ENCODE peak calls at places on chromosomes 6 and 20, in five cellular contexts. D, P, Q, R and L are unnamed samples.
A peak's percentile ranks its signal among the peaks of the same experiment; 100 is the strongest.

GRCh38 chr20:62918137-62918536 is 8.2 kb downstream of the DIDO1 start:
- DNase-seq in D (no peak), Q (no peak), R (no peak), P (no peak), L (no peak)

GRCh38 chr6:163579880-163580295 is 165.4 kb downstream of the QKI start:
- DNase-seq in D (no peak), P (no peak), Q (no peak), R (no peak), L (no peak)

GRCh38 chr6:2970753-2971419 is 481 bp downstream of the SERPINB6 start:
- DNase-seq in D (peak; percentile 70), Q (no peak), R (peak; percentile 16), P (peak; percentile 66), L (peak; percentile 68)

GRCh38 chr20:36435799-36436541 is 105.3 kb upstream of the MYL9 start:
- DNase-seq in P (peak; percentile 84), Q (no peak), R (no peak), D (peak; percentile 72), L (peak; percentile 92)

GRCh38 chr6:95321106-95321505 is 256.2 kb upstream of the MANEA start:
- DNase-seq in Q (no peak), R (no peak), P (no peak), D (no peak), L (no peak)

GRCh38 chr6:109978174-109979032 is at the start of gene GPR6:
- DNase-seq in R (no peak), Q (no peak), P (no peak), D (no peak), L (peak; percentile 46)

GRCh38 chr20:63961664-63962425 is 5.6 kb upstream of the UCKL1 start:
- DNase-seq in P (no peak), D (no peak), Q (no peak), R (no peak), L (no peak)

GRCh38 chr6:87487555-87487954 is 14.8 kb downstream of the SLC35A1 start:
- DNase-seq in D (no peak), P (no peak), R (no peak), Q (peak; percentile 24), L (no peak)

GRCh38 chr6:122126894-122127293 is 272.6 kb upstream of the HSF2 start:
- DNase-seq in D (no peak), Q (no peak), R (no peak), P (no peak), L (no peak)

GRCh38 chr20:44022464-44022863 is 107.8 kb downstream of the TOX2 start:
- DNase-seq in D (no peak), R (no peak), P (no peak), Q (no peak), L (no peak)

GRCh38 chr6:291697-292505 is at the start of gene DUSP22:
- DNase-seq in Q (peak; percentile 41), D (peak; percentile 82), P (peak; percentile 95), R (no peak), L (peak; percentile 89)

GRCh38 chr6:118565317-118565960 is 17.3 kb downstream of the PLN start:
- DNase-seq in R (no peak), Q (no peak), D (no peak), P (no peak), L (no peak)

GRCh38 chr20:50095476-50096078 is 17.4 kb downstream of the UBE2V1 start:
- DNase-seq in P (no peak), Q (no peak), D (no peak), R (no peak), L (no peak)

GRCh38 chr6:150004101-150004782 is 21.1 kb downstream of the RAET1L start:
- DNase-seq in P (no peak), Q (no peak), D (no peak), R (no peak), L (no peak)

GRCh38 chr6:4672772-4673171 is 103.4 kb upstream of the CDYL start:
- DNase-seq in Q (no peak), D (no peak), R (no peak), P (no peak), L (peak; percentile 3)

GRCh38 chr6:154521412-154521811 is 10.9 kb upstream of the CNKSR3 start:
- DNase-seq in R (no peak), Q (no peak), P (no peak), D (no peak), L (no peak)

GRCh38 chr6:69232506-69233194 is 564.2 kb downstream of the LMBRD1 start:
- DNase-seq in R (no peak), P (peak; percentile 66), Q (peak; percentile 18), D (peak; percentile 21), L (peak; percentile 57)

GRCh38 chr6:51678905-51679620 is 408.4 kb downstream of the PKHD1 start:
- DNase-seq in R (no peak), Q (no peak), P (no peak), D (no peak), L (no peak)

GRCh38 chr20:57662313-57663240 is 42.4 kb upstream of the ZBP1 start:
- DNase-seq in R (no peak), Q (no peak), D (peak; percentile 15), P (peak; percentile 45), L (peak; percentile 12)

GRCh38 chr6:104682722-104683643 is 176.7 kb downstream of the HACE1 start:
- DNase-seq in Q (peak; percentile 20), R (no peak), P (peak; percentile 71), D (no peak), L (peak; percentile 45)

GRCh38 chr20:52172392-52173047 is 19.1 kb downstream of the ZFP64 start:
- DNase-seq in D (no peak), R (no peak), Q (no peak), P (no peak), L (no peak)

GRCh38 chr6:3419624-3420272 is 37.1 kb downstream of the SLC22A23 start:
- DNase-seq in R (no peak), P (no peak), D (no peak), Q (no peak), L (no peak)

GRCh38 chr20:4472906-4473305 is 248.8 kb upstream of the PRND start:
- DNase-seq in R (no peak), D (no peak), Q (no peak), P (no peak), L (no peak)

GRCh38 chr6:38141716-38142115 is 322.2 kb downstream of the ZFAND3 start:
- DNase-seq in P (no peak), R (no peak), D (no peak), Q (no peak), L (no peak)

DNA sequence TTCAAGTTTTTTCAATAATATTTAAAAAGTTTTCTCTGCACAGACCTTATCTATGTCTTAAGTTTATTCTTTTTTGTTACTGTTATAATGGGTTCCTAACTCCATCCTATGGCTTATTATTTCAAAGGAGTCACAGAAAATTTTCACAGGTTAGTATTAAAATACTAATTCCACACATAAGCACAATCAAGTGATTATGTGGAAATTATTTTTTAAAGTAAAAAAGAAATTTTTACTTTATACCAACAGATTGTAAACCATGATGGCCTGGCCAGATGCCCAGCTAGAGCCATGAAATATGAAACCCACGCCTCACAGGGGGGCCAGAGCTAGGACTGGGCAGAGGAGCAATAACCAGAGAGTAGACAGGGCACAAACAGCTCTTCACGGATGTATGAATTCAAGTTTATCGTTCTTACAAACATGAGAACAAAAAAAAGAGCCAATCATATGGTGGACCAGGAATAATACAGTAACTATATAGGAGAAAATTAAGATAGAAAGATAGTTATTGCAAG is 34.0 kb downstream of the NUDT3 start:
- DNase-seq in R (no peak), Q (no peak), D (no peak), P (no peak), L (no peak)
- H3K27ac ChIP-seq in R (no peak overlapping the region), Q (no peak overlapping the region), D (no peak overlapping the region), P (no peak overlapping the region), L (no peak overlapping the region)

GRCh38 chr20:11810316-11811130 is 107.2 kb upstream of the BTBD3 start:
- DNase-seq in D (no peak), R (no peak), Q (peak; percentile 61), P (no peak), L (no peak)

GRCh38 chr20:11814276-11814675 is 103.4 kb upstream of the BTBD3 start:
- DNase-seq in P (no peak), D (no peak), R (no peak), Q (peak; percentile 53), L (no peak)

GRCh38 chr20:11813106-11813890 is 104.4 kb upstream of the BTBD3 start:
- DNase-seq in P (no peak), Q (no peak), R (no peak), D (no peak), L (no peak)
- H3K27ac ChIP-seq in P (no peak overlapping the region), Q (peak overlapping the region; percentile 65), R (no peak overlapping the region), D (no peak overlapping the region), L (no peak overlapping the region)

GRCh38 chr20:60065741-60066437 is 107.7 kb downstream of the CDH26 start:
- DNase-seq in P (no peak), Q (no peak), D (no peak), R (no peak), L (no peak)

GRCh38 chr20:60064554-60064953 is 106.3 kb downstream of the CDH26 start:
- DNase-seq in R (no peak), D (no peak), Q (no peak), P (no peak), L (no peak)

GRCh38 chr20:60062431-60063336 is 104.5 kb downstream of the CDH26 start:
- DNase-seq in Q (no peak), D (peak; percentile 31), R (no peak), P (no peak), L (no peak)

GRCh38 chr20:60066438-60066823 is 108.2 kb downstream of the CDH26 start:
- DNase-seq in Q (no peak), R (no peak), D (no peak), P (no peak), L (no peak)

GRCh38 chr20:60063739-60064138 is 105.5 kb downstream of the CDH26 start:
- DNase-seq in R (no peak), Q (no peak), P (no peak), D (no peak), L (no peak)
- H3K27ac ChIP-seq in R (no peak overlapping the region), Q (no peak overlapping the region), P (no peak overlapping the region), D (peak overlapping the region; percentile 85), L (no peak overlapping the region)

GRCh38 chr6:89997456-89998445 is 103.5 kb downstream of the GJA10 start:
- DNase-seq in Q (no peak), D (no peak), R (no peak), P (no peak), L (no peak)
- H3K27ac ChIP-seq in Q (no peak overlapping the region), D (no peak overlapping the region), R (no peak overlapping the region), P (no peak overlapping the region), L (no peak overlapping the region)

GRCh38 chr6:53458097-53458866 is 86.6 kb downstream of the GCLC start:
- DNase-seq in D (no peak), P (no peak), Q (no peak), R (no peak), L (no peak)
- H3K27ac ChIP-seq in D (no peak overlapping the region), P (no peak overlapping the region), Q (no peak overlapping the region), R (no peak overlapping the region), L (no peak overlapping the region)

DNA sequence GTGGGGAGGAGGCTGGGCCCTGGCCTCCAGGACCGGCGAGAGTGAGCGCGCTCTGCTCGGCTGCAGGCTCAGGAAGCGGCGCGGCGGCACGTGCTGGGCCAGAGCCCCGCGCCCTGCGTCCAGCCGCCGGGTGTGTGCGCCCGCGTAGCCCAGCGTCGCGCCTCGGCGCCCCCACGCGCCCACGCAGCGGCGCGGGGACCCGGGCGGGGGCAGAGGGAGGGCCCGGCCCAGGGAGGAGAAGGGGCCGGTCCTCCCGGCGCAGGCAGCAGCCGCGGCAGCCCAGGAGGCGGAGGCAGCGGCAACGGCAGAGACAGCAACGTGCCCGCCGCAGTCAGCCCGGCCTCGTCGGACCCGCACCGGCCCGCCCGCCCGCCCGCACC is at the start of gene EYA2:
- DNase-seq in D (no peak), P (no peak), Q (no peak), R (no peak), L (peak; percentile 26)
- H3K27ac ChIP-seq in D (peak within 1 kb of the TSS; percentile 13), P (no peak within 1 kb of the TSS), Q (no peak within 1 kb of the TSS), R (peak within 1 kb of the TSS; percentile 83), L (peak within 1 kb of the TSS; percentile 25)